ENCODE peak calls at places on chromosomes 6 and 20, in ten cellular contexts. H is memory B cell; P is skeletal muscle cell; I is T-helper 2 cell; A is HCT116; L is stimulated activated CD8-positive, alpha-beta memory T cell treated with anti-CD3 and anti-CD28 coated beads, Interleukin-2, amount 100 ng/mL, for 1 hour; Q is activated CD4-positive, alpha-beta T cell treated with anti-CD3 and anti-CD28 coated beads, Interleukin-2, amount 50 U/mL, for 1 hour; Z is heart right ventricle; Y is AG09309; M is T-helper 1 cell. R is an unnamed sample.

GRCh38 chr6:102619585-102619984 is 1226.1 kb downstream of the GRIK2 start:
- DNase-seq in H (no peak), P (no peak), I (no peak), A (peak; percentile 1), L (no peak), Q (no peak), Z (no peak), Y (no peak), M (no peak), R (no peak)

GRCh38 chr6:12262236-12263061 is 27.7 kb upstream of the EDN1 start:
- DNase-seq in H (no peak), P (no peak), I (no peak), A (no peak), L (no peak), Q (no peak), Z (no peak), Y (no peak), M (no peak), R (no peak)

GRCh38 chr6:42294759-42295158 is 77.1 kb upstream of the MRPS10 start:
- DNase-seq in H (no peak), P (no peak), I (no peak), A (peak; percentile 94), L (no peak), Q (no peak), Z (no peak), Y (no peak), M (no peak), R (no peak)

GRCh38 chr6:111661541-111662041 is 55.9 kb upstream of the TRAF3IP2 start:
- DNase-seq in H (no peak), P (no peak), I (no peak), A (no peak), L (no peak), Q (no peak), Z (no peak), Y (no peak), M (no peak), R (no peak)

GRCh38 chr6:6836609-6837406 is 248.3 kb downstream of the LY86 start:
- DNase-seq in H (no peak), P (no peak), I (no peak), A (no peak), L (no peak), Q (no peak), Z (no peak), Y (no peak), M (no peak), R (no peak)

GRCh38 chr6:44002591-44003344 is 124.5 kb downstream of the MRPL14 start:
- DNase-seq in H (peak; percentile 32), P (no peak), I (peak; percentile 21), A (no peak), L (peak; percentile 25), Q (peak; percentile 48), Z (peak; percentile 44), Y (no peak), M (peak; percentile 32), R (peak; percentile 54)

GRCh38 chr6:109336221-109336955 is 45.9 kb downstream of the CD164 start:
- DNase-seq in H (no peak), P (no peak), I (no peak), A (peak; percentile 12), L (no peak), Q (no peak), Z (peak; percentile 9), Y (no peak), M (no peak), R (no peak)

GRCh38 chr20:56839791-56840190 is 210.7 kb downstream of the TFAP2C start:
- DNase-seq in H (no peak), P (no peak), I (no peak), A (no peak), L (no peak), Q (no peak), Z (no peak), Y (peak; percentile 13), M (no peak), R (no peak)

GRCh38 chr20:61508301-61508700 is 256.2 kb downstream of the CDH4 start:
- DNase-seq in H (no peak), P (no peak), I (no peak), A (no peak), L (no peak), Q (no peak), Z (no peak), Y (no peak), M (no peak), R (no peak)

GRCh38 chr20:50048420-50049166 is 64.4 kb downstream of the UBE2V1 start:
- DNase-seq in H (no peak), P (no peak), I (no peak), A (no peak), L (no peak), Q (no peak), Z (no peak), Y (no peak), M (no peak), R (peak; percentile 45)

GRCh38 chr6:111843347-111844147 is 29.7 kb downstream of the FYN start:
- DNase-seq in H (no peak), P (no peak), I (no peak), A (no peak), L (no peak), Q (peak; percentile 66), Z (no peak), Y (no peak), M (peak; percentile 35), R (peak; percentile 69)

GRCh38 chr6:137218473-137218916 is 690 bp downstream of the IFNGR1 start:
- DNase-seq in H (peak; percentile 45), P (no peak), I (no peak), A (no peak), L (no peak), Q (peak; percentile 36), Z (peak; percentile 51), Y (no peak), M (no peak), R (peak; percentile 22)

GRCh38 chr20:13525225-13525940 is 113.3 kb downstream of the TASP1 start:
- DNase-seq in H (no peak), P (peak; percentile 80), I (no peak), A (no peak), L (no peak), Q (no peak), Z (no peak), Y (peak; percentile 83), M (no peak), R (no peak)

GRCh38 chr20:25622450-25623224 is 1.2 kb downstream of the NANP start:
- DNase-seq in H (peak; percentile 5), P (no peak), I (no peak), A (no peak), L (no peak), Q (no peak), Z (no peak), Y (no peak), M (no peak), R (no peak)

GRCh38 chr6:52929321-52930164 is 20.0 kb upstream of the GSTA3 start:
- DNase-seq in H (no peak), P (peak; percentile 86), I (no peak), A (peak; percentile 22), L (no peak), Q (no peak), Z (no peak), Y (peak; percentile 78), M (no peak), R (no peak)

GRCh38 chr6:72286911-72287311 is 335.0 kb upstream of the KCNQ5 start:
- DNase-seq in H (no peak), P (peak; percentile 18), I (no peak), A (no peak), L (no peak), Q (no peak), Z (no peak), Y (no peak), M (no peak), R (no peak)

GRCh38 chr20:31966991-31967655 is 828 bp upstream of the XKR7 start:
- DNase-seq in H (no peak), P (no peak), I (no peak), A (no peak), L (no peak), Q (no peak), Z (no peak), Y (no peak), M (no peak), R (no peak)

GRCh38 chr6:165439928-165440554 is 130.6 kb upstream of the C6orf118 start:
- DNase-seq in H (no peak), P (peak; percentile 4), I (no peak), A (peak; percentile 34), L (no peak), Q (no peak), Z (no peak), Y (peak; percentile 7), M (no peak), R (no peak)

GRCh38 chr6:10138917-10139316 is 276.0 kb downstream of the TFAP2A start:
- DNase-seq in H (no peak), P (no peak), I (no peak), A (no peak), L (no peak), Q (no peak), Z (no peak), Y (peak; percentile 47), M (no peak), R (no peak)

GRCh38 chr20:38214256-38214870 is 46.2 kb downstream of the KIAA1755 start:
- DNase-seq in H (no peak), P (no peak), I (no peak), A (no peak), L (no peak), Q (no peak), Z (no peak), Y (no peak), M (no peak), R (no peak)

GRCh38 chr6:53956068-53956711 is 155.1 kb upstream of the MLIP start:
- DNase-seq in H (no peak), P (no peak), I (no peak), A (peak; percentile 72), L (no peak), Q (no peak), Z (peak; percentile 68), Y (peak; percentile 21), M (no peak), R (no peak)

GRCh38 chr20:9166153-9166780 is 97.4 kb downstream of the PLCB4 start:
- DNase-seq in H (no peak), P (no peak), I (no peak), A (no peak), L (no peak), Q (no peak), Z (no peak), Y (no peak), M (no peak), R (no peak)

GRCh38 chr6:1400126-1400850 is 10.9 kb downstream of the FOXF2 start:
- DNase-seq in H (no peak), P (no peak), I (no peak), A (no peak), L (no peak), Q (no peak), Z (no peak), Y (no peak), M (no peak), R (no peak)

GRCh38 chr6:35496851-35497570 is at the start of gene TEAD3:
- DNase-seq in H (peak; percentile 50), P (no peak), I (peak; percentile 23), A (no peak), L (no peak), Q (peak; percentile 31), Z (peak; percentile 59), Y (no peak), M (peak; percentile 27), R (peak; percentile 12)

R was measured in T-cell.